ENCODE peak calls at places on chromosomes 12 and 14, in four cellular contexts. B is heart left ventricle; M is aorta; G is activated CD4-positive, alpha-beta T cell treated with anti-CD3 and anti-CD28 coated beads for 1 hour. Y is an unnamed sample.

GRCh38 chr14:99540196-99541032 is 59.2 kb downstream of the CCNK start:
- DNase-seq in M (no peak), B (no peak), G (no peak), Y (no peak)

GRCh38 chr12:69991683-69992297 is 166.8 kb downstream of the MYRFL start:
- DNase-seq in M (no peak), B (no peak), G (no peak), Y (no peak)

GRCh38 chr12:89134213-89134770 is 218.0 kb downstream of the DUSP6 start:
- DNase-seq in G (no peak), B (no peak), M (no peak), Y (no peak)

GRCh38 chr12:49233842-49234526 is 30.9 kb upstream of the TUBA1C start:
- DNase-seq in B (peak; percentile 73), M (peak; percentile 86), G (no peak), Y (no peak)

GRCh38 chr14:35362911-35363374 is 41.6 kb downstream of the NFKBIA start:
- DNase-seq in M (peak; percentile 32), B (no peak), G (no peak), Y (peak; percentile 4)

GRCh38 chr14:24032727-24033418 is 18.9 kb upstream of the CARMIL3 start:
- DNase-seq in M (no peak), G (no peak), B (no peak), Y (no peak)

GRCh38 chr12:50257226-50258166 is 25.8 kb downstream of the LIMA1 start:
- DNase-seq in M (no peak), B (no peak), G (no peak), Y (no peak)

GRCh38 chr14:97021571-97022171 is 224.5 kb downstream of the VRK1 start:
- DNase-seq in B (no peak), M (no peak), G (no peak), Y (peak; percentile 39)

GRCh38 chr12:123859035-123859434 is 96.9 kb downstream of the DNAH10 start:
- DNase-seq in G (no peak), B (no peak), M (no peak), Y (peak; percentile 61)

GRCh38 chr12:460301-461230 is 827 bp downstream of the B4GALNT3 start:
- DNase-seq in G (peak; percentile 14), B (peak; percentile 45), M (peak; percentile 85), Y (peak; percentile 85)

GRCh38 chr14:93304771-93305170 is 28.1 kb downstream of the BTBD7 start:
- DNase-seq in B (no peak), G (no peak), M (no peak), Y (no peak)

GRCh38 chr12:30438526-30439120 is 257.0 kb downstream of the IPO8 start:
- DNase-seq in G (no peak), M (no peak), B (no peak), Y (no peak)

GRCh38 chr14:73616831-73617230 is 4.5 kb downstream of the ACOT6 start:
- DNase-seq in M (no peak), B (no peak), G (no peak), Y (peak; percentile 46)

GRCh38 chr12:89160716-89161123 is 191.6 kb downstream of the DUSP6 start:
- DNase-seq in M (peak; percentile 74), G (no peak), B (peak; percentile 74), Y (no peak)

GRCh38 chr14:68042002-68042401 is 222.4 kb downstream of the RAD51B start:
- DNase-seq in M (no peak), B (no peak), G (no peak), Y (no peak)

GRCh38 chr14:48125654-48126053 is 450.2 kb upstream of the MDGA2 start:
- DNase-seq in B (no peak), M (no peak), G (no peak), Y (peak; percentile 8)

GRCh38 chr12:81257952-81258551 is 180.2 kb downstream of the ACSS3 start:
- DNase-seq in B (no peak), M (no peak), G (no peak), Y (no peak)

GRCh38 chr14:51304956-51305355 is 64.9 kb downstream of the TMX1 start:
- DNase-seq in B (no peak), M (no peak), G (no peak), Y (no peak)

GRCh38 chr14:103537175-103537990 is 8.4 kb downstream of the TRMT61A start:
- DNase-seq in M (no peak), B (peak; percentile 14), G (no peak), Y (no peak)

GRCh38 chr12:6887460-6887859 is 14.4 kb upstream of the SPSB2 start:
- DNase-seq in G (no peak), M (peak; percentile 49), B (no peak), Y (no peak)

GRCh38 chr14:88727057-88727456 is 65.7 kb downstream of the EML5 start:
- DNase-seq in B (no peak), G (no peak), M (no peak), Y (no peak)

GRCh38 chr12:503111-503761 is 43.5 kb downstream of the B4GALNT3 start:
- DNase-seq in G (no peak), B (peak; percentile 38), M (no peak), Y (peak; percentile 32)